ENCODE peak calls at places on chromosomes 16 and 17, in ten cellular contexts. One of them, this sample, is unnamed.

GRCh38 chr17:63698381-63698885 is 1.5 kb downstream of the LIMD2 start:
- DNase-seq in lower leg skin: no peak
- DNase-seq in astrocyte of the spinal cord: no peak
- DNase-seq in lower lobe of right lung: no peak
- DNase-seq in A549: no peak
- DNase-seq in transverse colon: no peak
- DNase-seq in AG10803: no peak
- DNase-seq in breast epithelium: no peak
- DNase-seq in esophagus squamous epithelium: no peak
- DNase-seq in AG09309: no peak
- DNase-seq in this sample: no peak

GRCh38 chr16:73052441-73053030 is 4.6 kb upstream of the ZFHX3 start:
- DNase-seq in lower leg skin: no peak
- DNase-seq in astrocyte of the spinal cord: no peak
- DNase-seq in lower lobe of right lung: no peak
- DNase-seq in A549: no peak
- DNase-seq in transverse colon: no peak
- DNase-seq in AG10803: no peak
- DNase-seq in breast epithelium: no peak
- DNase-seq in esophagus squamous epithelium: no peak
- DNase-seq in AG09309: no peak
- DNase-seq in this sample: no peak

GRCh38 chr16:77971306-77972131 is 50.8 kb upstream of the CLEC3A start:
- DNase-seq in lower leg skin: peak
- DNase-seq in astrocyte of the spinal cord: peak
- DNase-seq in lower lobe of right lung: peak
- DNase-seq in A549: peak
- DNase-seq in transverse colon: peak
- DNase-seq in AG10803: peak
- DNase-seq in breast epithelium: peak
- DNase-seq in esophagus squamous epithelium: no peak
- DNase-seq in AG09309: peak
- DNase-seq in this sample: no peak

GRCh38 chr16:88444826-88445582 is 8.1 kb upstream of the ZFPM1 start:
- DNase-seq in lower leg skin: no peak
- DNase-seq in astrocyte of the spinal cord: no peak
- DNase-seq in lower lobe of right lung: no peak
- DNase-seq in A549: no peak
- DNase-seq in transverse colon: no peak
- DNase-seq in AG10803: no peak
- DNase-seq in breast epithelium: no peak
- DNase-seq in esophagus squamous epithelium: no peak
- DNase-seq in AG09309: no peak
- DNase-seq in this sample: no peak

GRCh38 chr16:67878846-67879245 is 5.8 kb upstream of the NRN1L start:
- DNase-seq in lower leg skin: no peak
- DNase-seq in astrocyte of the spinal cord: no peak
- DNase-seq in lower lobe of right lung: no peak
- DNase-seq in A549: no peak
- DNase-seq in transverse colon: no peak
- DNase-seq in AG10803: no peak
- DNase-seq in breast epithelium: no peak
- DNase-seq in esophagus squamous epithelium: no peak
- DNase-seq in AG09309: no peak
- DNase-seq in this sample: no peak

GRCh38 chr17:39484178-39484577 is 22.9 kb downstream of the CDK12 start:
- DNase-seq in lower leg skin: no peak
- DNase-seq in astrocyte of the spinal cord: no peak
- DNase-seq in lower lobe of right lung: no peak
- DNase-seq in A549: no peak
- DNase-seq in transverse colon: no peak
- DNase-seq in AG10803: no peak
- DNase-seq in breast epithelium: no peak
- DNase-seq in esophagus squamous epithelium: no peak
- DNase-seq in AG09309: no peak
- DNase-seq in this sample: no peak

GRCh38 chr17:5283531-5284315 is 1.6 kb downstream of the RABEP1 start:
- DNase-seq in lower leg skin: no peak
- DNase-seq in astrocyte of the spinal cord: peak
- DNase-seq in lower lobe of right lung: no peak
- DNase-seq in A549: no peak
- DNase-seq in transverse colon: no peak
- DNase-seq in AG10803: no peak
- DNase-seq in breast epithelium: no peak
- DNase-seq in esophagus squamous epithelium: no peak
- DNase-seq in AG09309: no peak
- DNase-seq in this sample: no peak

GRCh38 chr16:3485821-3486505 is 9.3 kb downstream of the C16orf90 start:
- DNase-seq in lower leg skin: no peak
- DNase-seq in astrocyte of the spinal cord: no peak
- DNase-seq in lower lobe of right lung: no peak
- DNase-seq in A549: peak
- DNase-seq in transverse colon: no peak
- DNase-seq in AG10803: no peak
- DNase-seq in breast epithelium: no peak
- DNase-seq in esophagus squamous epithelium: no peak
- DNase-seq in AG09309: no peak
- DNase-seq in this sample: no peak

GRCh38 chr17:44552361-44552760 is 4.9 kb upstream of the FZD2 start:
- DNase-seq in lower leg skin: no peak
- DNase-seq in astrocyte of the spinal cord: no peak
- DNase-seq in lower lobe of right lung: peak
- DNase-seq in A549: peak
- DNase-seq in transverse colon: peak
- DNase-seq in AG10803: no peak
- DNase-seq in breast epithelium: no peak
- DNase-seq in esophagus squamous epithelium: no peak
- DNase-seq in AG09309: no peak
- DNase-seq in this sample: no peak

GRCh38 chr16:75702247-75702646 is 986 bp upstream of the DUXB start:
- DNase-seq in lower leg skin: no peak
- DNase-seq in astrocyte of the spinal cord: no peak
- DNase-seq in lower lobe of right lung: no peak
- DNase-seq in A549: no peak
- DNase-seq in transverse colon: no peak
- DNase-seq in AG10803: no peak
- DNase-seq in breast epithelium: no peak
- DNase-seq in esophagus squamous epithelium: no peak
- DNase-seq in AG09309: no peak
- DNase-seq in this sample: no peak

GRCh38 chr16:75053791-75054555 is 55.1 kb downstream of the ZNRF1 start:
- DNase-seq in lower leg skin: peak
- DNase-seq in astrocyte of the spinal cord: no peak
- DNase-seq in lower lobe of right lung: peak
- DNase-seq in A549: peak
- DNase-seq in transverse colon: peak
- DNase-seq in AG10803: no peak
- DNase-seq in breast epithelium: peak
- DNase-seq in esophagus squamous epithelium: no peak
- DNase-seq in AG09309: no peak
- DNase-seq in this sample: no peak

GRCh38 chr16:67879936-67880335 is 4.7 kb upstream of the NRN1L start:
- DNase-seq in lower leg skin: no peak
- DNase-seq in astrocyte of the spinal cord: no peak
- DNase-seq in lower lobe of right lung: no peak
- DNase-seq in A549: no peak
- DNase-seq in transverse colon: no peak
- DNase-seq in AG10803: no peak
- DNase-seq in breast epithelium: no peak
- DNase-seq in esophagus squamous epithelium: no peak
- DNase-seq in AG09309: no peak
- DNase-seq in this sample: no peak

GRCh38 chr17:28741358-28742349 is 2.2 kb upstream of the TRAF4 start:
- DNase-seq in lower leg skin: no peak
- DNase-seq in astrocyte of the spinal cord: no peak
- DNase-seq in lower lobe of right lung: no peak
- DNase-seq in A549: no peak
- DNase-seq in transverse colon: peak
- DNase-seq in AG10803: no peak
- DNase-seq in breast epithelium: no peak
- DNase-seq in esophagus squamous epithelium: no peak
- DNase-seq in AG09309: no peak
- DNase-seq in this sample: no peak
- H3K4me3 ChIP-seq in lower leg skin: no peak
- H3K4me3 ChIP-seq in astrocyte of the spinal cord: no peak
- H3K4me3 ChIP-seq in lower lobe of right lung: no peak
- H3K4me3 ChIP-seq in A549: no peak
- H3K4me3 ChIP-seq in transverse colon: no peak
- H3K4me3 ChIP-seq in AG10803: no peak
- H3K4me3 ChIP-seq in breast epithelium: no peak
- H3K4me3 ChIP-seq in esophagus squamous epithelium: no peak
- H3K4me3 ChIP-seq in AG09309: no peak
- H3K4me3 ChIP-seq in this sample: no peak

DNA sequence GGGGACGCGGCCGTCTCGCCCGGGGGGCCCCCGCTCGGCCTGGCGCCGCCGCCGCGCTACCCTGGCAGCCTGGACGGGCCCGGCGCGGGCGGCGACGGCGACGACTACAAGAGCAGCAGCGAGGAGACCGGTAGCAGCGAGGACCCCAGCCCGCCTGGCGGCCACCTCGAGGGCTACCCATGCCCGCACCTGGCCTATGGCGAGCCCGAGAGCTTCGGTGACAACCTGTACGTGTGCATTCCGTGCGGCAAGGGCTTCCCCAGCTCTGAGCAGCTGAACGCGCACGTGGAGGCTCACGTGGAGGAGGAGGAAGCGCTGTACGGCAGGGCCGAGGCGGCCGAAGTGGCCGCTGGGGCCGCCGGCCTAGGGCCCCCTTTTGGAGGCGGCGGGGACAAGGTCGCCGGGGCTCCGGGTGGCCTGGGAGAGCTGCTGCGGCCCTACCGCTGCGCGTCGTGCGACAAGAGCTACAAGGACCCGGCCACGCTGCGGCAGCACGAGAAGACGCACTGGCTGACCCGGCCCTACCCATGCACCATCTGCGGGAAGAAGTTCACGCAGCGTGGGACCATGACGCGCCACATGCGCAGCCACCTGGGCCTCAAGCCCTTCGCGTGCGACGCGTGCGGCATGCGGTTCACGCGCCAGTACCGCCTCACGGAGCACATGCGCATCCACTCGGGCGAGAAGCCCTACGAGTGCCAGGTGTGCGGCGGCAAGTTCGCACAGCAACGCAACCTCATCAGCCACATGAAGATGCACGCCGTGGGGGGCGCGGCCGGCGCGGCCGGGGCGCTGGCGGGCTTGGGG is 3.0 kb downstream of the HIC1 start:
- DNase-seq in lower leg skin: no peak
- DNase-seq in astrocyte of the spinal cord: no peak
- DNase-seq in lower lobe of right lung: no peak
- DNase-seq in A549: no peak
- DNase-seq in transverse colon: no peak
- DNase-seq in AG10803: no peak
- DNase-seq in breast epithelium: no peak
- DNase-seq in esophagus squamous epithelium: no peak
- DNase-seq in AG09309: no peak
- DNase-seq in this sample: no peak
- H3K4me3 ChIP-seq in lower leg skin: no peak
- H3K4me3 ChIP-seq in astrocyte of the spinal cord: peak
- H3K4me3 ChIP-seq in lower lobe of right lung: peak
- H3K4me3 ChIP-seq in A549: no peak
- H3K4me3 ChIP-seq in transverse colon: peak
- H3K4me3 ChIP-seq in AG10803: no peak
- H3K4me3 ChIP-seq in breast epithelium: peak
- H3K4me3 ChIP-seq in esophagus squamous epithelium: peak
- H3K4me3 ChIP-seq in AG09309: no peak
- H3K4me3 ChIP-seq in this sample: no peak

GRCh38 chr17:82703935-82704865 is 5.7 kb upstream of the RAB40B start:
- DNase-seq in lower leg skin: no peak
- DNase-seq in astrocyte of the spinal cord: no peak
- DNase-seq in lower lobe of right lung: no peak
- DNase-seq in A549: no peak
- DNase-seq in transverse colon: peak
- DNase-seq in AG10803: no peak
- DNase-seq in breast epithelium: no peak
- DNase-seq in esophagus squamous epithelium: no peak
- DNase-seq in AG09309: no peak
- DNase-seq in this sample: no peak

GRCh38 chr17:82703036-82703745 is 4.7 kb upstream of the RAB40B start:
- DNase-seq in lower leg skin: no peak
- DNase-seq in astrocyte of the spinal cord: no peak
- DNase-seq in lower lobe of right lung: peak
- DNase-seq in A549: no peak
- DNase-seq in transverse colon: no peak
- DNase-seq in AG10803: no peak
- DNase-seq in breast epithelium: no peak
- DNase-seq in esophagus squamous epithelium: no peak
- DNase-seq in AG09309: no peak
- DNase-seq in this sample: no peak

GRCh38 chr17:82704886-82705285 is 6.4 kb upstream of the RAB40B start:
- DNase-seq in lower leg skin: no peak
- DNase-seq in astrocyte of the spinal cord: no peak
- DNase-seq in lower lobe of right lung: no peak
- DNase-seq in A549: no peak
- DNase-seq in transverse colon: no peak
- DNase-seq in AG10803: no peak
- DNase-seq in breast epithelium: no peak
- DNase-seq in esophagus squamous epithelium: no peak
- DNase-seq in AG09309: no peak
- DNase-seq in this sample: no peak

GRCh38 chr17:82699551-82699950 is 1.1 kb upstream of the RAB40B start:
- DNase-seq in lower leg skin: no peak
- DNase-seq in astrocyte of the spinal cord: no peak
- DNase-seq in lower lobe of right lung: no peak
- DNase-seq in A549: no peak
- DNase-seq in transverse colon: no peak
- DNase-seq in AG10803: no peak
- DNase-seq in breast epithelium: no peak
- DNase-seq in esophagus squamous epithelium: no peak
- DNase-seq in AG09309: no peak
- DNase-seq in this sample: no peak

GRCh38 chr17:82702161-82702932 is 3.8 kb upstream of the RAB40B start:
- DNase-seq in lower leg skin: no peak
- DNase-seq in astrocyte of the spinal cord: no peak
- DNase-seq in lower lobe of right lung: peak
- DNase-seq in A549: peak
- DNase-seq in transverse colon: peak
- DNase-seq in AG10803: peak
- DNase-seq in breast epithelium: no peak
- DNase-seq in esophagus squamous epithelium: no peak
- DNase-seq in AG09309: no peak
- DNase-seq in this sample: no peak
- H3K4me3 ChIP-seq in lower leg skin: no peak
- H3K4me3 ChIP-seq in astrocyte of the spinal cord: no peak
- H3K4me3 ChIP-seq in lower lobe of right lung: no peak
- H3K4me3 ChIP-seq in A549: no peak
- H3K4me3 ChIP-seq in transverse colon: peak
- H3K4me3 ChIP-seq in AG10803: no peak
- H3K4me3 ChIP-seq in breast epithelium: no peak
- H3K4me3 ChIP-seq in esophagus squamous epithelium: no peak
- H3K4me3 ChIP-seq in AG09309: no peak
- H3K4me3 ChIP-seq in this sample: no peak

DNA sequence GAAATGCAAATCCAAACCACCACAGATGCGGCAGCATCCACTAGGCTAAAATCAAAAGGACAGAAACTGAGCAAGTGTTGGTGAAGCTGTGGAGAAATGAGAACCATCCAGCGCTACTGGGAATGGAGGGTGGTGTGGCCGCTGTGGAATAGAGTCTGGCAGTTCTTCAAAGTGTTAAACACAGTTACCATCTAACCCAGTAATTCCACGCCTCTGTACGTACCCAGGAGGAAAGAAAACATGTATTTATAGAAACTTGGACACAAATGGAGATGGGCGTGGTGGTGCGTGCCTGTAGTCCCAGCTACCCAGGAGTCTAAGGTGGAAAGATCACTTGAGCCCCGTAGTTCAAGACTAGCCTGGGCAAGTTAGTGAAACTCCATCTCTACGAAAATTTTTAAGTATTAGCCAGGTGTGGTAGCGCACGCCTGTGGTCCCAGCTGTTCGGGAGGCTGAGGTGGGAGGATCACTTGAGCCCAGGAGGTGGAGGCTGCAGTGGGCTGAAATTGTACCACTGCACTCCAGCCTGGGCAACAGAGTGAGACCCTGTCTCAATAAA is 11.6 kb downstream of the SLC25A10 start:
- DNase-seq in lower leg skin: no peak
- DNase-seq in astrocyte of the spinal cord: no peak
- DNase-seq in lower lobe of right lung: no peak
- DNase-seq in A549: no peak
- DNase-seq in transverse colon: peak
- DNase-seq in AG10803: no peak
- DNase-seq in breast epithelium: no peak
- DNase-seq in esophagus squamous epithelium: no peak
- DNase-seq in AG09309: no peak
- DNase-seq in this sample: no peak
- H3K4me3 ChIP-seq in lower leg skin: no peak
- H3K4me3 ChIP-seq in astrocyte of the spinal cord: no peak
- H3K4me3 ChIP-seq in lower lobe of right lung: no peak
- H3K4me3 ChIP-seq in A549: no peak
- H3K4me3 ChIP-seq in transverse colon: no peak
- H3K4me3 ChIP-seq in AG10803: no peak
- H3K4me3 ChIP-seq in breast epithelium: no peak
- H3K4me3 ChIP-seq in esophagus squamous epithelium: no peak
- H3K4me3 ChIP-seq in AG09309: no peak
- H3K4me3 ChIP-seq in this sample: no peak

This sample was measured in SK-N-MC.